ENCODE peak calls at places on chromosomes 5 and 9, in four cellular contexts. D, X, B and T are unnamed samples.

GRCh38 chr9:114177423-114178064 is 22.2 kb downstream of the COL27A1 start:
- DNase-seq in D (peak; percentile 44), X (peak; percentile 93), B (no peak), T (no peak)

GRCh38 chr5:59798862-59799667 is 94.5 kb downstream of the PDE4D start:
- DNase-seq in D (no peak), X (no peak), B (peak; percentile 60), T (no peak)

GRCh38 chr9:95447660-95448420 is 68.9 kb downstream of the PTCH1 start:
- DNase-seq in D (no peak), X (no peak), B (no peak), T (no peak)

GRCh38 chr9:135413086-135413375 is 66.6 kb upstream of the PPP1R26 start:
- DNase-seq in D (no peak), X (peak; percentile 60), B (no peak), T (no peak)

GRCh38 chr5:26757941-26758340 is 280.4 kb downstream of the CDH9 start:
- DNase-seq in D (no peak), X (no peak), B (no peak), T (no peak)

GRCh38 chr5:108822211-108822947 is 74.7 kb downstream of the FER start:
- DNase-seq in D (no peak), X (no peak), B (no peak), T (no peak)

GRCh38 chr5:133714161-133714915 is 102.0 kb upstream of the FSTL4 start:
- DNase-seq in D (no peak), X (no peak), B (no peak), T (no peak)

GRCh38 chr5:134819404-134819963 is 26.3 kb upstream of the C5orf24 start:
- DNase-seq in D (no peak), X (no peak), B (no peak), T (no peak)

GRCh38 chr5:16383544-16384057 is 82.0 kb downstream of the ZNF622 start:
- DNase-seq in D (no peak), X (no peak), B (no peak), T (no peak)

GRCh38 chr9:113998529-113999255 is 79.4 kb downstream of the AMBP start:
- DNase-seq in D (peak; percentile 20), X (peak; percentile 90), B (no peak), T (no peak)

GRCh38 chr9:124899845-124900244 is 37.9 kb downstream of the ARPC5L start:
- DNase-seq in D (no peak), X (no peak), B (no peak), T (no peak)

GRCh38 chr5:145221416-145221815 is 613.7 kb downstream of the PRELID2 start:
- DNase-seq in D (no peak), X (peak; percentile 50), B (no peak), T (no peak)

GRCh38 chr9:80501635-80502034 is 929.9 kb downstream of the TLE4 start:
- DNase-seq in D (no peak), X (no peak), B (no peak), T (no peak)

GRCh38 chr5:147483961-147484707 is 25.7 kb downstream of the DPYSL3 start:
- DNase-seq in D (no peak), X (peak; percentile 66), B (no peak), T (peak; percentile 67)
- H3K4me3 ChIP-seq in D (no peak overlapping the region), X (peak overlapping the region; percentile 42), B (no peak overlapping the region), T (no peak overlapping the region)

DNA sequence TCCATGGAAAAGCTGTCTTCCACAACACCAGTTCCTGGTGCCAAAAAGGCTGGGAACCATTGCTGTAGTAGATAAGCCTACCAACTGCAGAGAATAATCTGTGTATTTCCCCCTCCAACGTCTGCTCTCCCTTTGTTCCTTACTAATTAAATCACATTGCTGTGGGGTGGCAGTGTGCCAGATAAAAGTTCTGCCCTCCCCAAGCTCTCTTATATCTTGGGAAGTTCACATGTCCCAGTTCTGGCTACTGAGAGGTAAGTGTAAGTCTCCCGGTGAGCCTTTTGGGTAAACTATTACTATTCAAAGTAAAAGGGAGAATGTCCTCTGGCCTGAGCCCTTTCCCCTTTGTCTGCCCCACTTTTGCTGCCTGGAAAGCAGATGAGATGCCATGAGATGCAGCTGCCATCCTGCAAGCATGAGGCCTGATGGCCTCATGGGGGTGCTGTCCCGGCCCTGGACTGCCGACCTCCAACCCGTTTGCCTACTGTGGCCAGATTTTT is 14.7 kb downstream of the ENC1 start:
- DNase-seq in D (no peak), X (no peak), B (no peak), T (no peak)
- H3K27ac ChIP-seq in D (no peak overlapping the region), X (no peak overlapping the region), B (no peak overlapping the region), T (no peak overlapping the region)

DNA sequence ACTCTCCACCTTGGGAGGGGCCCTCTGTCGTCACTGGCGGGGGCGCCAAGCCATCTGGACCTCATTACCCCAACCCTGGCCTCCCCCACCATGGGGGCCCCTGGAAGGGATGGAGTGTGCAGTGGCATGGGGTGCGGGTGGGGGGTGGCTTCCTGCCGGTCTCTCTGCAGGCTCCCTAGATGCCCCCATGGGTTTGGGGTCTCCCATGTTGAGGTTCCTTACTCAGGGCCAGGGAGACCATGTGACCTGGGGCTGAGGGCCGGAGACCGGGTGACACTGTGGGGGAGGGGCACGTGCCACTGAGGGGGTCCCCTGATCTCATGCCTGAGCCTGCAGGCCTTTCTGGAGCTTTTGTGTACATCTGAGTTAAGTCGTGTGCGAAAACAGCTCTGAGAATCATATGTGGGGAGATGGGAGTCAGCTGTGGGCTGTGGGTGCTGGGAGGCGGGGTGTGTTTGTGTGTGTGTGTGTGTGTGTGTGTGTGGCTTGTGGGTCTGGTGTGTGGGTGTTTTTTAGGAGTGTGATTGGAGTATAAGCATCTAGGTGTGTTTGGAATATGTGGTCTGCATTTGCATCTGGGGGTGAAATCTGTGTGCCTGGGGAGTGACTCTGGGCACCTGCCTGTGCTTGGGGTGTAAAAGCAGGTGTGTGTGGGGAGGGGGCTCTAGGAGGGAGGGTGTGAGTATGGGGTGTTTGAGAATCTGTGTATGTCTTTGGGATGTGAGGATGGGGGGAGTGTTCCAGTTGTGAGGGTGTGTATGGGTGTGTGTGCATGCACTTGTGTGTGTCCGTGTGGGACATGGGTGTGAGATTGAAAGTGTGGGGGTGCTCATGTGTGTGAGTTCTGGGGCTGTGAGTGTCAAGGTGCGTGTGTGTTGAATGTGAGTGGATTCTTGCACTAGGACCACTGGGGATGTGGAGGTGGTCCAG is 32.1 kb downstream of the GOLGA2 start:
- DNase-seq in D (no peak), X (peak; percentile 81), B (no peak), T (peak; percentile 51)
- H3K4me3 ChIP-seq in D (no peak overlapping the region), X (peak overlapping the region; percentile 57), B (no peak overlapping the region), T (peak overlapping the region; percentile 62)

DNA sequence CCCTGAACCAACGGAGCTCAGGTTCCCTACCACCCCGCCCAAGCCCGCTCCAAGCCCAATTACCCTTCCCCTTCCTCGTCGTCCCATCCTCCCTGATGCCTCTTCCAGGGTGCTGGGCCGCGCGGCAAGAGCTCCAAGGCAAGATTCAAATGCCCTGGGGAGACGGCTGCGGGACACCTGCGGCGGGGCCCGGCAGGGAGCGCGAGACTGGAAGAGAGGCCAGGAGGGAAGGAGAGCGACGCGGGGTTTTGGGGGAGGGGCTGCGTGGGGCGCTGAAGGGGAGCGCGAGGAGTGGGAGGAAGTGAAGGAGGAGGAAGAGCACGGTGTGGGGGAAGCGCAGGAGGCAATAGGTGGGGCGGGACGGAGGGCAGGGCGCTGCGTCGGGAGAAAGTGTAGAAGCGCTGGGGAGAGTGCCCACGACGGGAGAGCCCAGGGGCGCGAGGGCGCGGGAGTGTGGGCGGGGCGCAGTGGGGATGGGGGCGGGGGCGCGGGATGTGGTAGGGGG is 975 bp upstream of the NXNL2 start:
- DNase-seq in D (peak; percentile 26), X (no peak), B (no peak), T (peak; percentile 35)
- H3K27ac ChIP-seq in D (no peak overlapping the region), X (peak overlapping the region; percentile 78), B (no peak overlapping the region), T (peak overlapping the region; percentile 58)